ENCODE peak calls at places on chromosomes 3 and 15, in four cellular contexts. B is upper lobe of left lung, J is body of pancreas, R is testis. G is an unnamed sample.

GRCh38 chr15:47719730-47720129 is 2.4 kb downstream of the SEMA6D start:
- DNase-seq in B (no peak), J (no peak), R (no peak), G (no peak)

GRCh38 chr3:171156455-171157005 is 130.0 kb upstream of the SLC2A2 start:
- DNase-seq in B (no peak), J (no peak), R (no peak), G (no peak)

GRCh38 chr3:21486381-21486935 is 264.6 kb downstream of the ZNF385D start:
- DNase-seq in B (no peak), J (no peak), R (no peak), G (no peak)

GRCh38 chr3:184332370-184333090 is 4.9 kb upstream of the FAM131A start:
- DNase-seq in B (no peak), J (no peak), R (no peak), G (no peak)

GRCh38 chr3:186664506-186664905 is 1.3 kb upstream of the HRG start:
- DNase-seq in B (no peak), J (no peak), R (no peak), G (no peak)

GRCh38 chr3:43998841-43999805 is 242.6 kb upstream of the TOPAZ1 start:
- DNase-seq in B (no peak), J (no peak), R (peak), G (no peak)

GRCh38 chr3:123792473-123793201 is 91.5 kb downstream of the MYLK start:
- DNase-seq in B (no peak), J (no peak), R (no peak), G (no peak)

GRCh38 chr15:82051664-82052063 is 5.8 kb upstream of the MEX3B start:
- DNase-seq in B (no peak), J (no peak), R (peak), G (no peak)

GRCh38 chr3:130901463-130902204 is 7.8 kb downstream of the ATP2C1 start:
- DNase-seq in B (no peak), J (no peak), R (no peak), G (no peak)

GRCh38 chr3:177169936-177170722 is 27.2 kb downstream of the TBL1XR1 start:
- DNase-seq in B (no peak), J (no peak), R (no peak), G (no peak)

DNA sequence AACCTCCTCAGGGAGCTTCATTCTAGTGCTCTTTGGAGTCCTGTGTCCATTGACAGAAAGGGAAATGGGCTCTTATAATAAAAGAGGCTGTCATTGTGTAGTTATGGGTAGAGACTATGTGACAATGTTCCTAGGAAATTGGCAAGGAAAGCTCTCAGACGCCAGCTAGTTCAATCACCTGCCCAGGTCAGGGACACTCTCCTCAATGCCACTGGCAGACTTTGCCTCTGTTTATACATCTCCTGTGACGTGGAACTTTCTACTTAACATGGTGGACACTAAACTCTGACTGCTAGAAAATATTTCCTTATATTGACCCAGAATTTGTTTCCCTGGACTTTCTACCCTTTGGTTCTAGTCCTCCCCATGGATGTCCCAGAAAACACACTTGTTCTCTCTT is 2.8 kb downstream of the EFCAB12 start:
- DNase-seq in B (no peak), J (no peak), R (no peak), G (no peak)
- H3K27ac ChIP-seq in B (no peak), J (no peak), R (no peak), G (no peak)

GRCh38 chr3:120348065-120348980 is 831 bp downstream of the LRRC58 start:
- DNase-seq in B (no peak), J (no peak), R (no peak), G (no peak)

GRCh38 chr3:120350431-120350941 is 1.3 kb upstream of the LRRC58 start:
- DNase-seq in B (no peak), J (peak), R (peak), G (peak)

GRCh38 chr3:120352017-120352416 is 2.9 kb upstream of the LRRC58 start:
- DNase-seq in B (no peak), J (no peak), R (no peak), G (no peak)

GRCh38 chr3:120349819-120350125 is 618 bp upstream of the LRRC58 start:
- DNase-seq in B (no peak), J (no peak), R (no peak), G (no peak)

GRCh38 chr3:120348981-120349818 is at the start of gene LRRC58:
- DNase-seq in B (peak), J (peak), R (peak), G (peak)
- TF ChIP-seq CTCF in B (no peak), J (peak), R (peak), G (no peak)

DNA sequence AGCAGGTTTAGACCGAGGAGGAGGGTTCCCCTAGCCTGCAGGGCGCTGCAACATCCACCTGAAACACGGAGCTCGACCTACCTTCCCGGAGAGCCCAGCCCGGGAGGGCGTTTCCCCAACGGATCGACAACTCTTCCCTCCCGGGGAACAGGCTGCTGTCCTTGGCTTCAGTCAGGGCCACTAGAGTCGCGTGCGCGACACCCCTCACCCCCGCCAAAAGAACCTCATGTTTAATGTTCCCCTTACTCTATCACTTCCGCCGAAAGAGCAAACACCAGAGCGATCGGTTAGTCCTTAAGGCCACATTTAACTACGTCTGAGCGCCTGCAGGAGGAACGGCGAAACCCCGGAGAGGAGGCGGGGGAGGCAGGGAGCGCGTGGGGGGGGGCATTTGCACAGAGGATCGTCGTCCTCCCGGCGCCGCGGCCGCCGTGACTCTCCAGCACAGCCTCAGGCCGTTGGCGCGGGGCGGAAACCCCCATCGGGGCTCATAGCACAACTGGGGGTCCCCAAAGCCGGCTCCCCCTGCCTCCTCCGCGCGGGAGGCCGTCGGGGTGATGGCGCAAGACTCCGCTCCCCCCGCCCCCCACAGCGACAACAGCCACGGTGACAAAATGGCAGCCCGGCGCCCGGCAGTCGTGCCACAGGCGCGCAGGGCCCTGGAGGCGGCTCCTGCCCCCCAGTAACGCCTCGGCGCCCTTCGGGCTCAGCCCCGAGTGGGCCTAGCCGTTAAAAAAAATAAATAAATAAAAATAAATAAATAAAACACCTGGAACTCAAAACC is 3.2 kb downstream of the ANP32A start:
- DNase-seq in B (peak), J (peak), R (peak), G (peak)
- TF ChIP-seq POLR2A in B (no peak), J (peak), R (no peak), G (no peak)

GRCh38 chr3:35829499-35829898 is 190.2 kb downstream of the ARPP21 start:
- DNase-seq in B (no peak), J (no peak), R (no peak), G (no peak)
- H3K27ac ChIP-seq in B (no peak), J (no peak), R (no peak), G (no peak)

DNA sequence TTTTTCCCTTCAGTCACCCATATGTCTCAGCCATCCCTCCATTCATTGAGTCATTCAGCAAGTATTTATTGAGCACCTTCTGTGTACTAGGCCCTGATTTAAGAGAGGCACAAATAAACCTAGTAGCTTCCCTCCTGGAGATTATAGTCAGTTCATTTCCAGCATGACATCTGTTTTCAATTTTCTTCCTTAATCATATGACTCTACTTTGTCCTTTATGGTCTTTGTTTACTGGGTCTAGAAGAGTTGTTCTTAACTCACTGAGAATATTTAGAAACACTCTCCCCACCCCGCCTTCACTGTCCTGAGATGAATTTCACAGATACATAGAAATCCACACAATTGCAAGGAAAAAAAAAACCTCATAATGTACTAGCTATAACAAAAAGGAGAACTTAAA is 44.8 kb upstream of the ADAMTS9 start:
- DNase-seq in B (no peak), J (no peak), R (no peak), G (no peak)
- TF ChIP-seq CTCF in B (no peak), J (no peak), R (no peak), G (no peak)

GRCh38 chr3:142447852-142448315 is at the start of gene XRN1:
- DNase-seq in B (peak), J (peak), R (peak), G (peak)

GRCh38 chr3:142447308-142447851 is 457 bp downstream of the XRN1 start:
- DNase-seq in B (peak), J (peak), R (peak), G (peak)

GRCh38 chr3:142448424-142448823 is 587 bp upstream of the XRN1 start:
- DNase-seq in B (no peak), J (no peak), R (no peak), G (no peak)

GRCh38 chr3:142444343-142444742 is 3.5 kb downstream of the XRN1 start:
- DNase-seq in B (no peak), J (no peak), R (no peak), G (no peak)

DNA sequence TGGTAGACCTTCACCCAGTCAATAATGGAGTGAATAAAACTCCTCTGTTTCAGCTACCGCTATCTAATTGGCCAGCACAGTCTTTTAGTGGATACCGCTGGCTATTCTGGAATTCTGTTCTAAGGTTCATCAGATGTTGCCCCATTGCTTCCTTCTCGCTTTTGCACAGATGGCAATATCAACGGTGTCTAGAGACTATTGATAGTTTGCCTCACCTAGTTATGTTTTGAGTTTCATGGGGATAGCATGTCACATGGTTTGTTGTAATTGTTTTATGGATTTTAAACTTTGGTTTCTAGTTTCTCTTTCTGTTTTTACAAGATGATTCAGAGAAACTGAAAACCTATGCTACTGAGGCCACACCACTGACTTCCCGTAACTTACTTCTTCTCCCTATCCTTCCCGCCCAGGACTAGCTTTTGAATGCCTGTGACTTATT is 2.0 kb downstream of the XRN1 start:
- DNase-seq in B (no peak), J (no peak), R (no peak), G (no peak)
- TF ChIP-seq POLR2A in B (no peak), J (no peak), R (no peak), G (no peak)

GRCh38 chr3:11377726-11378125 is 105.5 kb downstream of the ATG7 start:
- DNase-seq in B (no peak), J (no peak), R (no peak), G (no peak)
- H3K27ac ChIP-seq in B (no peak), J (no peak), R (no peak), G (no peak)

DNA sequence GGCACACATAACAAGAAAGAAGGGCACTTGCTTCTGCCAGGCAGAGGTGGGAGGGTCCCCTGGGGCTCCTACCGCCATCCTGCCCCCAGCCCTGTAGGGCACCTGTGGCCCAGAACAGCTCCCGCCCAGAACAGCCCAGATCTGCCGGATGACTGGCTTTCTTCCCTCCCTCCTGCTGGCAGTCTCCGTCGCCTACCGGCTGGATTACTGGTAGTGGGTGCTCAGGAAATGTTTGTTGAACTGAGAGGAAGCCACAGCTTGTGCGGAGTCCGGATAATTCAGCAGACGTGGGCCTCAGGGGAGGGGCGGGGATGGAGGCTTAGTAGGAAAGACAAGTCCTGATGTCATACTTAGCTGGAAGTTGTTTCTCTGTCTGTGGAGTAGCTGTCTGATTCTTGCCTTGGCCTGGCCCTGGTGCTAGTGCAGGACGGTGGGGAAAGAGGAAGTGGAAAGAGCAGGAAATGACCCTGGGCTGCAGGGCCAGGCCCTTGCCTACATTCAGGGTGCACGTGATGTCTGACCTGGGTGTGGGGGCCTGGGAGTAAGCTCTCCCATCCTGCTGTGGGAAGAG is 6.7 kb downstream of the CCDC9B start:
- DNase-seq in B (peak), J (peak), R (peak), G (no peak)
- TF ChIP-seq CTCF in B (no peak), J (no peak), R (no peak), G (no peak)

GRCh38 chr15:48975713-48976419 is 12.1 kb upstream of the SHC4 start:
- DNase-seq in B (peak), J (peak), R (peak), G (peak)
- TF ChIP-seq POLR2A in B (no peak), J (no peak), R (no peak), G (peak)

GRCh38 chr3:32577621-32578556 is 7.2 kb upstream of the DYNC1LI1 start:
- DNase-seq in B (peak), J (no peak), R (peak), G (no peak)

GRCh38 chr3:32575451-32575850 is 4.8 kb upstream of the DYNC1LI1 start:
- DNase-seq in B (no peak), J (no peak), R (no peak), G (no peak)

GRCh38 chr3:32577174-32577573 is 6.5 kb upstream of the DYNC1LI1 start:
- DNase-seq in B (no peak), J (no peak), R (no peak), G (no peak)
- H3K27ac ChIP-seq in B (peak), J (no peak), R (no peak), G (peak)

G was measured in right lobe of liver.